ENCODE peak calls at places on chromosomes 11 and 22, in ten cellular contexts. R is hippocampal formation; O is activated CD4-positive, alpha-beta T cell treated with anti-CD3 and anti-CD28 coated beads, Interleukin-2, amount 10 ng/mL, durations not matched to agents 7 days and 5 days; B is nucleus accumbens; U is activated T-cell treated with anti-CD3 and anti-CD28 coated beads, Interleukin-2, amount 50 U/mL, for 48 hours; V is thoracic aorta; A is EH; S is WTC11; F is foreskin melanocyte; Q is naive thymus-derived CD8-positive, alpha-beta T cell. T is an unnamed sample.

GRCh38 chr11:57568330-57568766 is 876 bp upstream of the UBE2L6 start:
- DNase-seq in R (peak; percentile 69), O (no peak), B (peak; percentile 11), U (peak; percentile 96), V (no peak), A (peak; percentile 78), S (no peak), F (peak; percentile 64), Q (no peak), T (peak; percentile 85)

GRCh38 chr11:128886401-128887119 is 4.6 kb upstream of the KCNJ5 start:
- DNase-seq in R (no peak), O (no peak), B (no peak), U (no peak), V (no peak), A (no peak), S (no peak), F (no peak), Q (no peak), T (no peak)

GRCh38 chr22:49748514-49748913 is 79.2 kb downstream of the BRD1 start:
- DNase-seq in R (no peak), O (no peak), B (no peak), U (no peak), V (no peak), A (no peak), S (no peak), F (no peak), Q (no peak), T (no peak)

GRCh38 chr22:35678836-35679235 is 30.6 kb downstream of the APOL6 start:
- DNase-seq in R (no peak), O (no peak), B (no peak), U (no peak), V (no peak), A (no peak), S (no peak), F (no peak), Q (no peak), T (no peak)

GRCh38 chr11:86726118-86726748 is 53.8 kb upstream of the ME3 start:
- DNase-seq in R (no peak), O (no peak), B (no peak), U (no peak), V (no peak), A (peak; percentile 54), S (no peak), F (no peak), Q (no peak), T (no peak)

GRCh38 chr22:45882881-45883810 is 93.8 kb downstream of the WNT7B start:
- DNase-seq in R (no peak), O (no peak), B (no peak), U (no peak), V (no peak), A (no peak), S (peak; percentile 9), F (no peak), Q (no peak), T (peak; percentile 11)

GRCh38 chr22:50505776-50506610 is 1.5 kb downstream of the LMF2 start:
- DNase-seq in R (no peak), O (no peak), B (no peak), U (no peak), V (no peak), A (no peak), S (no peak), F (no peak), Q (no peak), T (no peak)

GRCh38 chr22:36546092-36546804 is 17.3 kb upstream of the EIF3D start:
- DNase-seq in R (peak; percentile 16), O (peak; percentile 43), B (no peak), U (peak; percentile 52), V (no peak), A (peak; percentile 50), S (peak; percentile 79), F (no peak), Q (no peak), T (peak; percentile 10)

GRCh38 chr11:64230209-64230984 is at the start of gene DNAJC4:
- DNase-seq in R (peak; percentile 80), O (peak; percentile 94), B (peak; percentile 75), U (peak; percentile 90), V (peak; percentile 83), A (peak; percentile 90), S (peak; percentile 96), F (peak; percentile 70), Q (peak; percentile 86), T (peak; percentile 90)

T was measured in midbrain.